ENCODE peak calls at places on chromosomes 1 and 21, in eight cellular contexts. One of them, this sample, is unnamed.

GRCh38 chr1:22790232-22791008 is 79.8 kb downstream of the EPHB2 start:
- DNase-seq in GM03348: no peak
- DNase-seq in stimulated activated naive CD8-positive, alpha-beta T cell treated with anti-CD3 and anti-CD28 coated beads, Interleukin-15, Interleukin-2, amounts not matched to agents 100 U/mL and 50 U/mL, for 24 hours: no peak
- DNase-seq in foreskin keratinocyte: peak
- DNase-seq in MG63: no peak
- DNase-seq in endothelial cell: no peak
- DNase-seq in GF-D8: no peak
- DNase-seq in activated CD4-positive, alpha-beta T cell treated with anti-CD3 and anti-CD28 coated beads, Interleukin-2, amount 10 ng/mL, durations not matched to agents 7 days and 5 days: no peak
- DNase-seq in this sample: no peak

GRCh38 chr1:51642739-51643142 is 25.8 kb downstream of the OSBPL9 start:
- DNase-seq in foreskin keratinocyte: peak
- DNase-seq in endothelial cell: no peak
- DNase-seq in GM03348: peak
- DNase-seq in MG63: peak
- DNase-seq in stimulated activated naive CD8-positive, alpha-beta T cell treated with anti-CD3 and anti-CD28 coated beads, Interleukin-15, Interleukin-2, amounts not matched to agents 100 U/mL and 50 U/mL, for 24 hours: no peak
- DNase-seq in activated CD4-positive, alpha-beta T cell treated with anti-CD3 and anti-CD28 coated beads, Interleukin-2, amount 10 ng/mL, durations not matched to agents 7 days and 5 days: no peak
- DNase-seq in GF-D8: no peak
- DNase-seq in this sample: no peak

GRCh38 chr21:39712976-39713375 is 32.0 kb upstream of the IGSF5 start:
- DNase-seq in GM03348: no peak
- DNase-seq in foreskin keratinocyte: no peak
- DNase-seq in MG63: no peak
- DNase-seq in GF-D8: no peak
- DNase-seq in stimulated activated naive CD8-positive, alpha-beta T cell treated with anti-CD3 and anti-CD28 coated beads, Interleukin-15, Interleukin-2, amounts not matched to agents 100 U/mL and 50 U/mL, for 24 hours: no peak
- DNase-seq in endothelial cell: no peak
- DNase-seq in activated CD4-positive, alpha-beta T cell treated with anti-CD3 and anti-CD28 coated beads, Interleukin-2, amount 10 ng/mL, durations not matched to agents 7 days and 5 days: no peak
- DNase-seq in this sample: no peak

GRCh38 chr21:26597981-26598380 is 24.9 kb upstream of the CYYR1 start:
- DNase-seq in activated CD4-positive, alpha-beta T cell treated with anti-CD3 and anti-CD28 coated beads, Interleukin-2, amount 10 ng/mL, durations not matched to agents 7 days and 5 days: no peak
- DNase-seq in endothelial cell: no peak
- DNase-seq in GF-D8: no peak
- DNase-seq in foreskin keratinocyte: peak
- DNase-seq in MG63: no peak
- DNase-seq in stimulated activated naive CD8-positive, alpha-beta T cell treated with anti-CD3 and anti-CD28 coated beads, Interleukin-15, Interleukin-2, amounts not matched to agents 100 U/mL and 50 U/mL, for 24 hours: no peak
- DNase-seq in GM03348: no peak
- DNase-seq in this sample: no peak

GRCh38 chr21:42646836-42647235 is 6.6 kb upstream of the PDE9A start:
- DNase-seq in foreskin keratinocyte: no peak
- DNase-seq in GF-D8: no peak
- DNase-seq in stimulated activated naive CD8-positive, alpha-beta T cell treated with anti-CD3 and anti-CD28 coated beads, Interleukin-15, Interleukin-2, amounts not matched to agents 100 U/mL and 50 U/mL, for 24 hours: no peak
- DNase-seq in MG63: no peak
- DNase-seq in activated CD4-positive, alpha-beta T cell treated with anti-CD3 and anti-CD28 coated beads, Interleukin-2, amount 10 ng/mL, durations not matched to agents 7 days and 5 days: no peak
- DNase-seq in endothelial cell: no peak
- DNase-seq in GM03348: no peak
- DNase-seq in this sample: no peak

GRCh38 chr1:101733340-101733739 is 263.4 kb downstream of the OLFM3 start:
- DNase-seq in activated CD4-positive, alpha-beta T cell treated with anti-CD3 and anti-CD28 coated beads, Interleukin-2, amount 10 ng/mL, durations not matched to agents 7 days and 5 days: no peak
- DNase-seq in MG63: no peak
- DNase-seq in GM03348: no peak
- DNase-seq in stimulated activated naive CD8-positive, alpha-beta T cell treated with anti-CD3 and anti-CD28 coated beads, Interleukin-15, Interleukin-2, amounts not matched to agents 100 U/mL and 50 U/mL, for 24 hours: no peak
- DNase-seq in GF-D8: no peak
- DNase-seq in foreskin keratinocyte: no peak
- DNase-seq in endothelial cell: no peak
- DNase-seq in this sample: no peak

GRCh38 chr1:229887043-229887822 is 179.8 kb upstream of the GALNT2 start:
- DNase-seq in MG63: peak
- DNase-seq in endothelial cell: no peak
- DNase-seq in activated CD4-positive, alpha-beta T cell treated with anti-CD3 and anti-CD28 coated beads, Interleukin-2, amount 10 ng/mL, durations not matched to agents 7 days and 5 days: peak
- DNase-seq in GF-D8: no peak
- DNase-seq in foreskin keratinocyte: peak
- DNase-seq in stimulated activated naive CD8-positive, alpha-beta T cell treated with anti-CD3 and anti-CD28 coated beads, Interleukin-15, Interleukin-2, amounts not matched to agents 100 U/mL and 50 U/mL, for 24 hours: no peak
- DNase-seq in GM03348: no peak
- DNase-seq in this sample: peak

GRCh38 chr1:203534526-203534925 is 40.6 kb downstream of the OPTC start:
- DNase-seq in GF-D8: no peak
- DNase-seq in foreskin keratinocyte: peak
- DNase-seq in MG63: peak
- DNase-seq in endothelial cell: no peak
- DNase-seq in activated CD4-positive, alpha-beta T cell treated with anti-CD3 and anti-CD28 coated beads, Interleukin-2, amount 10 ng/mL, durations not matched to agents 7 days and 5 days: no peak
- DNase-seq in stimulated activated naive CD8-positive, alpha-beta T cell treated with anti-CD3 and anti-CD28 coated beads, Interleukin-15, Interleukin-2, amounts not matched to agents 100 U/mL and 50 U/mL, for 24 hours: no peak
- DNase-seq in GM03348: peak
- DNase-seq in this sample: no peak

GRCh38 chr1:29878501-29878900 is 642.2 kb downstream of the PTPRU start:
- DNase-seq in stimulated activated naive CD8-positive, alpha-beta T cell treated with anti-CD3 and anti-CD28 coated beads, Interleukin-15, Interleukin-2, amounts not matched to agents 100 U/mL and 50 U/mL, for 24 hours: no peak
- DNase-seq in activated CD4-positive, alpha-beta T cell treated with anti-CD3 and anti-CD28 coated beads, Interleukin-2, amount 10 ng/mL, durations not matched to agents 7 days and 5 days: no peak
- DNase-seq in foreskin keratinocyte: no peak
- DNase-seq in GM03348: no peak
- DNase-seq in endothelial cell: no peak
- DNase-seq in GF-D8: no peak
- DNase-seq in MG63: no peak
- DNase-seq in this sample: no peak

GRCh38 chr1:214974002-214974401 is 108.5 kb upstream of the KCNK2 start:
- DNase-seq in GF-D8: no peak
- DNase-seq in GM03348: no peak
- DNase-seq in activated CD4-positive, alpha-beta T cell treated with anti-CD3 and anti-CD28 coated beads, Interleukin-2, amount 10 ng/mL, durations not matched to agents 7 days and 5 days: no peak
- DNase-seq in endothelial cell: no peak
- DNase-seq in foreskin keratinocyte: no peak
- DNase-seq in stimulated activated naive CD8-positive, alpha-beta T cell treated with anti-CD3 and anti-CD28 coated beads, Interleukin-15, Interleukin-2, amounts not matched to agents 100 U/mL and 50 U/mL, for 24 hours: no peak
- DNase-seq in MG63: no peak
- DNase-seq in this sample: no peak

GRCh38 chr1:31951276-31951675 is 13.1 kb upstream of the PTP4A2 start:
- DNase-seq in foreskin keratinocyte: no peak
- DNase-seq in activated CD4-positive, alpha-beta T cell treated with anti-CD3 and anti-CD28 coated beads, Interleukin-2, amount 10 ng/mL, durations not matched to agents 7 days and 5 days: no peak
- DNase-seq in GM03348: no peak
- DNase-seq in MG63: no peak
- DNase-seq in stimulated activated naive CD8-positive, alpha-beta T cell treated with anti-CD3 and anti-CD28 coated beads, Interleukin-15, Interleukin-2, amounts not matched to agents 100 U/mL and 50 U/mL, for 24 hours: no peak
- DNase-seq in endothelial cell: no peak
- DNase-seq in GF-D8: no peak
- DNase-seq in this sample: no peak

GRCh38 chr1:234302334-234302962 is 70.8 kb upstream of the COA6 start:
- DNase-seq in activated CD4-positive, alpha-beta T cell treated with anti-CD3 and anti-CD28 coated beads, Interleukin-2, amount 10 ng/mL, durations not matched to agents 7 days and 5 days: no peak
- DNase-seq in endothelial cell: no peak
- DNase-seq in GF-D8: no peak
- DNase-seq in GM03348: no peak
- DNase-seq in foreskin keratinocyte: no peak
- DNase-seq in stimulated activated naive CD8-positive, alpha-beta T cell treated with anti-CD3 and anti-CD28 coated beads, Interleukin-15, Interleukin-2, amounts not matched to agents 100 U/mL and 50 U/mL, for 24 hours: no peak
- DNase-seq in MG63: no peak
- DNase-seq in this sample: peak

GRCh38 chr1:92910081-92910480 is 51.2 kb downstream of the DIPK1A start:
- DNase-seq in stimulated activated naive CD8-positive, alpha-beta T cell treated with anti-CD3 and anti-CD28 coated beads, Interleukin-15, Interleukin-2, amounts not matched to agents 100 U/mL and 50 U/mL, for 24 hours: no peak
- DNase-seq in activated CD4-positive, alpha-beta T cell treated with anti-CD3 and anti-CD28 coated beads, Interleukin-2, amount 10 ng/mL, durations not matched to agents 7 days and 5 days: no peak
- DNase-seq in MG63: no peak
- DNase-seq in foreskin keratinocyte: peak
- DNase-seq in endothelial cell: no peak
- DNase-seq in GF-D8: no peak
- DNase-seq in GM03348: no peak
- DNase-seq in this sample: no peak

GRCh38 chr1:184027751-184028682 is 9.5 kb downstream of the COLGALT2 start:
- DNase-seq in GM03348: peak
- DNase-seq in activated CD4-positive, alpha-beta T cell treated with anti-CD3 and anti-CD28 coated beads, Interleukin-2, amount 10 ng/mL, durations not matched to agents 7 days and 5 days: no peak
- DNase-seq in MG63: peak
- DNase-seq in endothelial cell: no peak
- DNase-seq in GF-D8: no peak
- DNase-seq in stimulated activated naive CD8-positive, alpha-beta T cell treated with anti-CD3 and anti-CD28 coated beads, Interleukin-15, Interleukin-2, amounts not matched to agents 100 U/mL and 50 U/mL, for 24 hours: no peak
- DNase-seq in foreskin keratinocyte: no peak
- DNase-seq in this sample: no peak

GRCh38 chr1:61914823-61915482 is 172.7 kb downstream of the PATJ start:
- DNase-seq in activated CD4-positive, alpha-beta T cell treated with anti-CD3 and anti-CD28 coated beads, Interleukin-2, amount 10 ng/mL, durations not matched to agents 7 days and 5 days: no peak
- DNase-seq in MG63: no peak
- DNase-seq in endothelial cell: no peak
- DNase-seq in foreskin keratinocyte: no peak
- DNase-seq in GF-D8: no peak
- DNase-seq in stimulated activated naive CD8-positive, alpha-beta T cell treated with anti-CD3 and anti-CD28 coated beads, Interleukin-15, Interleukin-2, amounts not matched to agents 100 U/mL and 50 U/mL, for 24 hours: no peak
- DNase-seq in GM03348: no peak
- DNase-seq in this sample: no peak

GRCh38 chr1:43435146-43436145 is 18.3 kb downstream of the HYI start:
- DNase-seq in MG63: no peak
- DNase-seq in foreskin keratinocyte: no peak
- DNase-seq in GM03348: peak
- DNase-seq in activated CD4-positive, alpha-beta T cell treated with anti-CD3 and anti-CD28 coated beads, Interleukin-2, amount 10 ng/mL, durations not matched to agents 7 days and 5 days: no peak
- DNase-seq in endothelial cell: no peak
- DNase-seq in GF-D8: no peak
- DNase-seq in stimulated activated naive CD8-positive, alpha-beta T cell treated with anti-CD3 and anti-CD28 coated beads, Interleukin-15, Interleukin-2, amounts not matched to agents 100 U/mL and 50 U/mL, for 24 hours: no peak
- DNase-seq in this sample: no peak

GRCh38 chr1:168136709-168137514 is at the start of gene GPR161:
- DNase-seq in foreskin keratinocyte: peak
- DNase-seq in GF-D8: no peak
- DNase-seq in endothelial cell: peak
- DNase-seq in stimulated activated naive CD8-positive, alpha-beta T cell treated with anti-CD3 and anti-CD28 coated beads, Interleukin-15, Interleukin-2, amounts not matched to agents 100 U/mL and 50 U/mL, for 24 hours: peak
- DNase-seq in MG63: peak
- DNase-seq in GM03348: peak
- DNase-seq in activated CD4-positive, alpha-beta T cell treated with anti-CD3 and anti-CD28 coated beads, Interleukin-2, amount 10 ng/mL, durations not matched to agents 7 days and 5 days: peak
- DNase-seq in this sample: no peak

GRCh38 chr1:110485725-110486124 is 33.2 kb downstream of the KCNA10 start:
- DNase-seq in endothelial cell: no peak
- DNase-seq in GF-D8: no peak
- DNase-seq in activated CD4-positive, alpha-beta T cell treated with anti-CD3 and anti-CD28 coated beads, Interleukin-2, amount 10 ng/mL, durations not matched to agents 7 days and 5 days: no peak
- DNase-seq in MG63: no peak
- DNase-seq in GM03348: no peak
- DNase-seq in foreskin keratinocyte: no peak
- DNase-seq in stimulated activated naive CD8-positive, alpha-beta T cell treated with anti-CD3 and anti-CD28 coated beads, Interleukin-15, Interleukin-2, amounts not matched to agents 100 U/mL and 50 U/mL, for 24 hours: no peak
- DNase-seq in this sample: no peak

GRCh38 chr1:8813991-8814390 is 3.4 kb downstream of the RERE start:
- DNase-seq in foreskin keratinocyte: no peak
- DNase-seq in activated CD4-positive, alpha-beta T cell treated with anti-CD3 and anti-CD28 coated beads, Interleukin-2, amount 10 ng/mL, durations not matched to agents 7 days and 5 days: no peak
- DNase-seq in GF-D8: no peak
- DNase-seq in MG63: no peak
- DNase-seq in GM03348: no peak
- DNase-seq in endothelial cell: no peak
- DNase-seq in stimulated activated naive CD8-positive, alpha-beta T cell treated with anti-CD3 and anti-CD28 coated beads, Interleukin-15, Interleukin-2, amounts not matched to agents 100 U/mL and 50 U/mL, for 24 hours: no peak
- DNase-seq in this sample: no peak

GRCh38 chr1:229094476-229095311 is 176.2 kb upstream of the RAB4A start:
- DNase-seq in activated CD4-positive, alpha-beta T cell treated with anti-CD3 and anti-CD28 coated beads, Interleukin-2, amount 10 ng/mL, durations not matched to agents 7 days and 5 days: no peak
- DNase-seq in foreskin keratinocyte: peak
- DNase-seq in GM03348: no peak
- DNase-seq in GF-D8: no peak
- DNase-seq in MG63: no peak
- DNase-seq in endothelial cell: no peak
- DNase-seq in stimulated activated naive CD8-positive, alpha-beta T cell treated with anti-CD3 and anti-CD28 coated beads, Interleukin-15, Interleukin-2, amounts not matched to agents 100 U/mL and 50 U/mL, for 24 hours: no peak
- DNase-seq in this sample: no peak

GRCh38 chr1:172640146-172640545 is 18.8 kb upstream of the FASLG start:
- DNase-seq in foreskin keratinocyte: no peak
- DNase-seq in endothelial cell: no peak
- DNase-seq in GF-D8: no peak
- DNase-seq in GM03348: no peak
- DNase-seq in activated CD4-positive, alpha-beta T cell treated with anti-CD3 and anti-CD28 coated beads, Interleukin-2, amount 10 ng/mL, durations not matched to agents 7 days and 5 days: no peak
- DNase-seq in MG63: no peak
- DNase-seq in stimulated activated naive CD8-positive, alpha-beta T cell treated with anti-CD3 and anti-CD28 coated beads, Interleukin-15, Interleukin-2, amounts not matched to agents 100 U/mL and 50 U/mL, for 24 hours: no peak
- DNase-seq in this sample: no peak

GRCh38 chr1:228109962-228110488 is 926 bp upstream of the MRPL55 start:
- DNase-seq in foreskin keratinocyte: no peak
- DNase-seq in stimulated activated naive CD8-positive, alpha-beta T cell treated with anti-CD3 and anti-CD28 coated beads, Interleukin-15, Interleukin-2, amounts not matched to agents 100 U/mL and 50 U/mL, for 24 hours: no peak
- DNase-seq in GF-D8: no peak
- DNase-seq in MG63: no peak
- DNase-seq in GM03348: no peak
- DNase-seq in endothelial cell: no peak
- DNase-seq in activated CD4-positive, alpha-beta T cell treated with anti-CD3 and anti-CD28 coated beads, Interleukin-2, amount 10 ng/mL, durations not matched to agents 7 days and 5 days: no peak
- DNase-seq in this sample: no peak

GRCh38 chr1:180484490-180484889 is 17.9 kb downstream of the ACBD6 start:
- DNase-seq in foreskin keratinocyte: no peak
- DNase-seq in GM03348: no peak
- DNase-seq in endothelial cell: no peak
- DNase-seq in stimulated activated naive CD8-positive, alpha-beta T cell treated with anti-CD3 and anti-CD28 coated beads, Interleukin-15, Interleukin-2, amounts not matched to agents 100 U/mL and 50 U/mL, for 24 hours: no peak
- DNase-seq in GF-D8: no peak
- DNase-seq in activated CD4-positive, alpha-beta T cell treated with anti-CD3 and anti-CD28 coated beads, Interleukin-2, amount 10 ng/mL, durations not matched to agents 7 days and 5 days: no peak
- DNase-seq in MG63: no peak
- DNase-seq in this sample: no peak

GRCh38 chr1:171716620-171717019 is 25.2 kb downstream of the VAMP4 start:
- DNase-seq in GF-D8: no peak
- DNase-seq in endothelial cell: no peak
- DNase-seq in activated CD4-positive, alpha-beta T cell treated with anti-CD3 and anti-CD28 coated beads, Interleukin-2, amount 10 ng/mL, durations not matched to agents 7 days and 5 days: no peak
- DNase-seq in GM03348: no peak
- DNase-seq in MG63: no peak
- DNase-seq in stimulated activated naive CD8-positive, alpha-beta T cell treated with anti-CD3 and anti-CD28 coated beads, Interleukin-15, Interleukin-2, amounts not matched to agents 100 U/mL and 50 U/mL, for 24 hours: no peak
- DNase-seq in foreskin keratinocyte: peak
- DNase-seq in this sample: no peak

GRCh38 chr21:14119038-14119437 is 91.7 kb downstream of the LIPI start:
- DNase-seq in stimulated activated naive CD8-positive, alpha-beta T cell treated with anti-CD3 and anti-CD28 coated beads, Interleukin-15, Interleukin-2, amounts not matched to agents 100 U/mL and 50 U/mL, for 24 hours: no peak
- DNase-seq in MG63: no peak
- DNase-seq in GM03348: no peak
- DNase-seq in GF-D8: no peak
- DNase-seq in activated CD4-positive, alpha-beta T cell treated with anti-CD3 and anti-CD28 coated beads, Interleukin-2, amount 10 ng/mL, durations not matched to agents 7 days and 5 days: no peak
- DNase-seq in endothelial cell: no peak
- DNase-seq in foreskin keratinocyte: no peak
- DNase-seq in this sample: no peak

GRCh38 chr1:38941527-38942019 is at the start of gene RHBDL2:
- DNase-seq in MG63: peak
- DNase-seq in activated CD4-positive, alpha-beta T cell treated with anti-CD3 and anti-CD28 coated beads, Interleukin-2, amount 10 ng/mL, durations not matched to agents 7 days and 5 days: no peak
- DNase-seq in GF-D8: no peak
- DNase-seq in endothelial cell: no peak
- DNase-seq in GM03348: peak
- DNase-seq in stimulated activated naive CD8-positive, alpha-beta T cell treated with anti-CD3 and anti-CD28 coated beads, Interleukin-15, Interleukin-2, amounts not matched to agents 100 U/mL and 50 U/mL, for 24 hours: no peak
- DNase-seq in foreskin keratinocyte: peak
- DNase-seq in this sample: no peak

GRCh38 chr1:154334647-154335350 is 9.5 kb downstream of the ATP8B2 start:
- DNase-seq in MG63: peak
- DNase-seq in stimulated activated naive CD8-positive, alpha-beta T cell treated with anti-CD3 and anti-CD28 coated beads, Interleukin-15, Interleukin-2, amounts not matched to agents 100 U/mL and 50 U/mL, for 24 hours: peak
- DNase-seq in GF-D8: peak
- DNase-seq in endothelial cell: peak
- DNase-seq in GM03348: peak
- DNase-seq in activated CD4-positive, alpha-beta T cell treated with anti-CD3 and anti-CD28 coated beads, Interleukin-2, amount 10 ng/mL, durations not matched to agents 7 days and 5 days: peak
- DNase-seq in foreskin keratinocyte: peak
- DNase-seq in this sample: no peak

GRCh38 chr21:18245493-18245967 is 897 bp downstream of the CHODL start:
- DNase-seq in stimulated activated naive CD8-positive, alpha-beta T cell treated with anti-CD3 and anti-CD28 coated beads, Interleukin-15, Interleukin-2, amounts not matched to agents 100 U/mL and 50 U/mL, for 24 hours: no peak
- DNase-seq in endothelial cell: peak
- DNase-seq in GF-D8: no peak
- DNase-seq in GM03348: no peak
- DNase-seq in MG63: peak
- DNase-seq in activated CD4-positive, alpha-beta T cell treated with anti-CD3 and anti-CD28 coated beads, Interleukin-2, amount 10 ng/mL, durations not matched to agents 7 days and 5 days: no peak
- DNase-seq in foreskin keratinocyte: peak
- DNase-seq in this sample: no peak

GRCh38 chr21:34222031-34222335 is 141.8 kb upstream of the KCNE2 start:
- DNase-seq in endothelial cell: no peak
- DNase-seq in stimulated activated naive CD8-positive, alpha-beta T cell treated with anti-CD3 and anti-CD28 coated beads, Interleukin-15, Interleukin-2, amounts not matched to agents 100 U/mL and 50 U/mL, for 24 hours: no peak
- DNase-seq in activated CD4-positive, alpha-beta T cell treated with anti-CD3 and anti-CD28 coated beads, Interleukin-2, amount 10 ng/mL, durations not matched to agents 7 days and 5 days: no peak
- DNase-seq in foreskin keratinocyte: no peak
- DNase-seq in MG63: no peak
- DNase-seq in GM03348: no peak
- DNase-seq in GF-D8: no peak
- DNase-seq in this sample: no peak

GRCh38 chr1:39525366-39526165 is 34.1 kb downstream of the BMP8A start:
- DNase-seq in foreskin keratinocyte: no peak
- DNase-seq in GF-D8: peak
- DNase-seq in endothelial cell: no peak
- DNase-seq in activated CD4-positive, alpha-beta T cell treated with anti-CD3 and anti-CD28 coated beads, Interleukin-2, amount 10 ng/mL, durations not matched to agents 7 days and 5 days: peak
- DNase-seq in GM03348: no peak
- DNase-seq in stimulated activated naive CD8-positive, alpha-beta T cell treated with anti-CD3 and anti-CD28 coated beads, Interleukin-15, Interleukin-2, amounts not matched to agents 100 U/mL and 50 U/mL, for 24 hours: peak
- DNase-seq in MG63: no peak
- DNase-seq in this sample: no peak

GRCh38 chr21:23130308-23130707 is 2132.1 kb downstream of the NCAM2 start:
- DNase-seq in endothelial cell: no peak
- DNase-seq in GF-D8: no peak
- DNase-seq in MG63: no peak
- DNase-seq in foreskin keratinocyte: no peak
- DNase-seq in GM03348: no peak
- DNase-seq in stimulated activated naive CD8-positive, alpha-beta T cell treated with anti-CD3 and anti-CD28 coated beads, Interleukin-15, Interleukin-2, amounts not matched to agents 100 U/mL and 50 U/mL, for 24 hours: no peak
- DNase-seq in activated CD4-positive, alpha-beta T cell treated with anti-CD3 and anti-CD28 coated beads, Interleukin-2, amount 10 ng/mL, durations not matched to agents 7 days and 5 days: no peak
- DNase-seq in this sample: no peak

GRCh38 chr1:100622966-100623762 is 85.2 kb downstream of the GPR88 start:
- DNase-seq in GF-D8: no peak
- DNase-seq in MG63: no peak
- DNase-seq in GM03348: peak
- DNase-seq in endothelial cell: no peak
- DNase-seq in activated CD4-positive, alpha-beta T cell treated with anti-CD3 and anti-CD28 coated beads, Interleukin-2, amount 10 ng/mL, durations not matched to agents 7 days and 5 days: no peak
- DNase-seq in stimulated activated naive CD8-positive, alpha-beta T cell treated with anti-CD3 and anti-CD28 coated beads, Interleukin-15, Interleukin-2, amounts not matched to agents 100 U/mL and 50 U/mL, for 24 hours: no peak
- DNase-seq in foreskin keratinocyte: no peak
- DNase-seq in this sample: no peak